ENCODE peak calls at places on chromosomes 4 and X, in nine cellular contexts. Z is retina; H is T follicular helper cell; Y is activated T-cell treated with anti-CD3 and anti-CD28 coated beads for 4 hours; B is amniotic epithelial cell; W is NCI-H748 treated with DMSO at 0.1 percent for 48 hours; O is dorsolateral prefrontal cortex; V is activated naive CD4-positive, alpha-beta T cell treated with anti-CD3 and anti-CD28 coated beads, Interleukin-2, amount 10 ng/mL, durations not matched to agents 7 days and 5 days; M is caudate nucleus. X is an unnamed sample.

GRCh38 chr4:109365944-109366343 is 63.5 kb upstream of the COL25A1 start:
- DNase-seq in Z (no peak), H (no peak), Y (no peak), B (peak), W (no peak), O (no peak), V (no peak), M (no peak), X (no peak)

GRCh38 chr4:42359686-42360085 is 37.6 kb upstream of the SHISA3 start:
- DNase-seq in Z (no peak), H (no peak), Y (no peak), B (peak), W (no peak), O (no peak), V (no peak), M (no peak), X (no peak)

GRCh38 chrX:1336331-1337143 is at the start of gene IL3RA:
- DNase-seq in Z (no peak), H (no peak), Y (no peak), B (no peak), W (no peak), O (no peak), V (peak), M (no peak), X (no peak)

GRCh38 chrX:44770111-44770510 is 73.7 kb upstream of the DUSP21 start:
- DNase-seq in Z (no peak), H (no peak), Y (no peak), B (no peak), W (no peak), O (no peak), V (no peak), M (no peak), X (no peak)

GRCh38 chr4:139247241-139247640 is 32.8 kb downstream of the MGARP start:
- DNase-seq in Z (no peak), H (no peak), Y (no peak), B (peak), W (no peak), O (no peak), V (no peak), M (no peak), X (no peak)

GRCh38 chr4:24063771-24064170 is 173.9 kb upstream of the PPARGC1A start:
- DNase-seq in Z (peak), H (no peak), Y (no peak), B (no peak), W (no peak), O (no peak), V (no peak), M (no peak), X (no peak)

GRCh38 chrX:24515447-24515846 is 50.4 kb downstream of the PDK3 start:
- DNase-seq in Z (no peak), H (no peak), Y (no peak), B (peak), W (no peak), O (no peak), V (no peak), M (no peak), X (no peak)

GRCh38 chr4:81499840-81500239 is 28.1 kb upstream of the RASGEF1B start:
- DNase-seq in Z (peak), H (no peak), Y (no peak), B (no peak), W (no peak), O (no peak), V (no peak), M (no peak), X (peak)

GRCh38 chr4:1864076-1865008 is 6.9 kb upstream of the NSD2 start:
- DNase-seq in Z (peak), H (no peak), Y (no peak), B (no peak), W (no peak), O (no peak), V (no peak), M (no peak), X (peak)

GRCh38 chr4:113646456-113646809 is 115.1 kb downstream of the CAMK2D start:
- DNase-seq in Z (no peak), H (no peak), Y (no peak), B (peak), W (peak), O (no peak), V (no peak), M (no peak), X (no peak)

GRCh38 chrX:40150503-40150902 is 52.7 kb upstream of the BCOR start:
- DNase-seq in Z (no peak), H (no peak), Y (no peak), B (no peak), W (no peak), O (no peak), V (no peak), M (no peak), X (no peak)

GRCh38 chr4:71141125-71141524 is 147.7 kb downstream of the DCK start:
- DNase-seq in Z (no peak), H (no peak), Y (no peak), B (peak), W (no peak), O (no peak), V (no peak), M (no peak), X (no peak)

GRCh38 chr4:77434299-77435092 is 171.1 kb upstream of the CXCL13 start:
- DNase-seq in Z (no peak), H (no peak), Y (no peak), B (no peak), W (no peak), O (no peak), V (no peak), M (no peak), X (no peak)

GRCh38 chr4:181688886-181689285 is 554.3 kb upstream of the TENM3 start:
- DNase-seq in Z (peak), H (no peak), Y (no peak), B (no peak), W (no peak), O (no peak), V (no peak), M (no peak), X (no peak)

X was measured in nephron progenitor cell.